ENCODE peak calls at places on chromosomes 6 and 20, in six cellular contexts. One of them, this sample, is unnamed.

GRCh38 chr6:26450240-26450639 is 7.5 kb upstream of the BTN2A1 start:
- DNase-seq in GM23338: peak
- DNase-seq in naive thymus-derived CD4-positive, alpha-beta T cell: no peak
- DNase-seq in RWPE1: no peak
- DNase-seq in Peyer's patch: no peak
- DNase-seq in GM23248: no peak
- DNase-seq in this sample: no peak

GRCh38 chr6:114581293-114581692 is 238.5 kb upstream of the HS3ST5 start:
- DNase-seq in GM23338: no peak
- DNase-seq in naive thymus-derived CD4-positive, alpha-beta T cell: no peak
- DNase-seq in RWPE1: no peak
- DNase-seq in Peyer's patch: no peak
- DNase-seq in GM23248: no peak
- DNase-seq in this sample: no peak

GRCh38 chr6:58113960-58114359 is 796.5 kb downstream of the PRIM2 start:
- DNase-seq in GM23338: peak
- DNase-seq in naive thymus-derived CD4-positive, alpha-beta T cell: no peak
- DNase-seq in RWPE1: no peak
- DNase-seq in Peyer's patch: no peak
- DNase-seq in GM23248: no peak
- DNase-seq in this sample: no peak

GRCh38 chr6:38110407-38111025 is 291.0 kb downstream of the ZFAND3 start:
- DNase-seq in GM23338: no peak
- DNase-seq in naive thymus-derived CD4-positive, alpha-beta T cell: no peak
- DNase-seq in RWPE1: no peak
- DNase-seq in Peyer's patch: no peak
- DNase-seq in GM23248: peak
- DNase-seq in this sample: no peak

GRCh38 chr6:129398764-129399163 is 311.2 kb downstream of the ARHGAP18 start:
- DNase-seq in GM23338: no peak
- DNase-seq in naive thymus-derived CD4-positive, alpha-beta T cell: no peak
- DNase-seq in RWPE1: no peak
- DNase-seq in Peyer's patch: no peak
- DNase-seq in GM23248: no peak
- DNase-seq in this sample: no peak

GRCh38 chr6:164749126-164749758 is 560.2 kb downstream of the C6orf118 start:
- DNase-seq in GM23338: no peak
- DNase-seq in naive thymus-derived CD4-positive, alpha-beta T cell: no peak
- DNase-seq in RWPE1: peak
- DNase-seq in Peyer's patch: no peak
- DNase-seq in GM23248: peak
- DNase-seq in this sample: no peak

GRCh38 chr6:164640946-164641345 is 668.5 kb downstream of the C6orf118 start:
- DNase-seq in GM23338: no peak
- DNase-seq in naive thymus-derived CD4-positive, alpha-beta T cell: no peak
- DNase-seq in RWPE1: no peak
- DNase-seq in Peyer's patch: no peak
- DNase-seq in GM23248: no peak
- DNase-seq in this sample: no peak

GRCh38 chr6:131597448-131597847 is 24.4 kb downstream of the ARG1 start:
- DNase-seq in GM23338: peak
- DNase-seq in naive thymus-derived CD4-positive, alpha-beta T cell: peak
- DNase-seq in RWPE1: peak
- DNase-seq in Peyer's patch: no peak
- DNase-seq in GM23248: peak
- DNase-seq in this sample: no peak

GRCh38 chr20:32737371-32738223 is 5.7 kb downstream of the COMMD7 start:
- DNase-seq in GM23338: no peak
- DNase-seq in naive thymus-derived CD4-positive, alpha-beta T cell: peak
- DNase-seq in RWPE1: no peak
- DNase-seq in Peyer's patch: no peak
- DNase-seq in GM23248: peak
- DNase-seq in this sample: no peak